ENCODE peak calls at places on chromosomes 2 and 18, in five cellular contexts. Y is CD8-positive, alpha-beta T cell; F is body of pancreas; T is right lobe of liver; H is pancreas. J is an unnamed sample.

GRCh38 chr2:9266711-9267110 is 60.1 kb downstream of the ASAP2 start:
- DNase-seq in Y (no peak), F (no peak), T (no peak), H (no peak), J (no peak)

GRCh38 chr2:71604709-71605085 is 151.3 kb downstream of the DYSF start:
- DNase-seq in Y (no peak), F (peak; percentile 5), T (peak; percentile 35), H (peak; percentile 15), J (no peak)

GRCh38 chr18:30925795-30926194 is 116.7 kb downstream of the DSC3 start:
- DNase-seq in Y (no peak), F (no peak), T (no peak), H (no peak), J (no peak)

GRCh38 chr2:155622443-155622842 is 710.1 kb downstream of the NR4A2 start:
- DNase-seq in Y (no peak), F (no peak), T (no peak), H (no peak), J (no peak)

GRCh38 chr2:171703574-171704347 is 16.5 kb downstream of the DYNC1I2 start:
- DNase-seq in Y (no peak), F (no peak), T (no peak), H (no peak), J (no peak)

GRCh38 chr2:174195253-174195652 is 53.1 kb downstream of the OLA1 start:
- DNase-seq in Y (no peak), F (no peak), T (no peak), H (no peak), J (no peak)

GRCh38 chr2:28080911-28081310 is 190.4 kb downstream of the BABAM2 start:
- DNase-seq in Y (no peak), F (no peak), T (no peak), H (no peak), J (no peak)

GRCh38 chr2:172460780-172461201 is 33.4 kb downstream of the ITGA6 start:
- DNase-seq in Y (no peak), F (no peak), T (no peak), H (no peak), J (no peak)

GRCh38 chr2:105868060-105868459 is 123.3 kb downstream of the NCK2 start:
- DNase-seq in Y (no peak), F (no peak), T (no peak), H (no peak), J (no peak)

GRCh38 chr2:229335877-229336346 is 64.8 kb upstream of the PID1 start:
- DNase-seq in Y (no peak), F (no peak), T (no peak), H (no peak), J (peak; percentile 29)
- H3K4me1 ChIP-seq in Y (no peaks in the 10 kb centered on the region), F (no peaks in the 10 kb centered on the region), T (no peaks in the 10 kb centered on the region), H (no peaks in the 10 kb centered on the region), J (no peaks in the 10 kb centered on the region)

GRCh38 chr18:3062798-3063563 is 50.0 kb upstream of the LPIN2 start:
- DNase-seq in Y (peak; percentile 66), F (peak; percentile 50), T (peak; percentile 74), H (peak; percentile 70), J (peak; percentile 61)
- H3K4me1 ChIP-seq in Y (peaks cover 59% of the 10 kb centered on the region), F (peaks cover 7% of the 10 kb centered on the region), T (no peaks in the 10 kb centered on the region), H (no peaks in the 10 kb centered on the region), J (peaks cover 4% of the 10 kb centered on the region)

GRCh38 chr2:107588181-107588580 is 238.5 kb upstream of the RGPD4 start:
- DNase-seq in Y (no peak), F (no peak), T (no peak), H (no peak), J (no peak)

GRCh38 chr2:107588960-107589542 is 237.6 kb upstream of the RGPD4 start:
- DNase-seq in Y (no peak), F (no peak), T (no peak), H (no peak), J (no peak)

GRCh38 chr2:107585851-107586250 is 240.8 kb upstream of the RGPD4 start:
- DNase-seq in Y (no peak), F (no peak), T (no peak), H (no peak), J (no peak)

GRCh38 chr2:107582487-107582886 is 244.2 kb upstream of the RGPD4 start:
- DNase-seq in Y (no peak), F (no peak), T (no peak), H (no peak), J (no peak)

GRCh38 chr2:107584577-107584976 is 242.1 kb upstream of the RGPD4 start:
- DNase-seq in Y (no peak), F (no peak), T (no peak), H (no peak), J (no peak)
- H3K4me1 ChIP-seq in Y (no peaks in the 10 kb centered on the region), F (no peaks in the 10 kb centered on the region), T (no peaks in the 10 kb centered on the region), H (no peaks in the 10 kb centered on the region), J (no peaks in the 10 kb centered on the region)

GRCh38 chr2:241968417-241968816 is 98.9 kb downstream of the RTP5 start:
- DNase-seq in Y (no peak), F (peak; percentile 4), T (peak; percentile 24), H (no peak), J (no peak)
- H3K4me1 ChIP-seq in Y (peaks cover 15% of the 10 kb centered on the region), F (peaks cover 14% of the 10 kb centered on the region), T (no peaks in the 10 kb centered on the region), H (peaks cover 6% of the 10 kb centered on the region), J (no peaks in the 10 kb centered on the region)

GRCh38 chr2:239288237-239288636 is 112.6 kb downstream of the HDAC4 start:
- DNase-seq in Y (no peak), F (no peak), T (no peak), H (no peak), J (no peak)

GRCh38 chr2:239287461-239287860 is 113.4 kb downstream of the HDAC4 start:
- DNase-seq in Y (no peak), F (no peak), T (no peak), H (no peak), J (no peak)

GRCh38 chr2:239290618-239291504 is 110.0 kb downstream of the HDAC4 start:
- DNase-seq in Y (no peak), F (no peak), T (no peak), H (peak; percentile 54), J (peak; percentile 60)

GRCh38 chr2:239288951-239289481 is 111.8 kb downstream of the HDAC4 start:
- DNase-seq in Y (peak; percentile 39), F (no peak), T (no peak), H (no peak), J (peak; percentile 46)

DNA sequence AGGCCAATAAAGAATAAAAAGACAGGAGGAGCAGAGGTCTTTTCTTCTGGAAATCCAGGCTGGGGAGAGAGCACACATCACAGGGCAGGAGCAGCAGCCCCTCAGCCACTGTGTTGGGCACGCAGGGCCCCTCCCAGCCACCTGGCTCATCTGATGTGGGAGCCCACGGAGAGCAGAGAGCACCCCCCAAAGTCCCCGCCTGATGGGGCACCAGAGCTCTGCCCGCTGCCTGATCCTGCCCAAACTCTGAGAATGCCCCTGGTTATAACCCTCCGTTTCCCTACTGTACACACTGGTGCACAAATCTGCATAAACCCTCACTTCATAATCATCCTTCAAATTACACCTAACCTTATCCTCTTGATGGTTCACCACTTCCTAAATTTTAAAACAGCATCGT is 111.3 kb downstream of the HDAC4 start:
- DNase-seq in Y (peak; percentile 53), F (no peak), T (no peak), H (peak; percentile 39), J (no peak)
- H3K4me1 ChIP-seq in Y (peaks cover 76% of the 10 kb centered on the region), F (peaks cover 28% of the 10 kb centered on the region), T (no peaks in the 10 kb centered on the region), H (peaks cover 20% of the 10 kb centered on the region), J (peaks cover 79% of the 10 kb centered on the region)

GRCh38 chr2:237207641-237208040 is 122.0 kb downstream of the COPS8 start:
- DNase-seq in Y (no peak), F (peak; percentile 40), T (peak; percentile 54), H (no peak), J (peak; percentile 80)

GRCh38 chr2:237205111-237205541 is 119.4 kb downstream of the COPS8 start:
- DNase-seq in Y (no peak), F (no peak), T (no peak), H (no peak), J (no peak)

GRCh38 chr2:237208373-237209045 is 122.8 kb downstream of the COPS8 start:
- DNase-seq in Y (no peak), F (no peak), T (no peak), H (no peak), J (no peak)

GRCh38 chr2:237202288-237203030 is 116.8 kb downstream of the COPS8 start:
- DNase-seq in Y (no peak), F (no peak), T (no peak), H (no peak), J (no peak)

GRCh38 chr2:237205551-237205950 is 119.9 kb downstream of the COPS8 start:
- DNase-seq in Y (no peak), F (no peak), T (no peak), H (no peak), J (no peak)
- H3K4me1 ChIP-seq in Y (no peaks in the 10 kb centered on the region), F (peaks cover 3% of the 10 kb centered on the region), T (no peaks in the 10 kb centered on the region), H (no peaks in the 10 kb centered on the region), J (peaks cover 27% of the 10 kb centered on the region)

J was measured in heart left ventricle.